ENCODE peak calls at places on chromosomes 7 and 10, in nine cellular contexts. X is HCT116, Q is hepatocyte, O is OCI-LY7, E is GM23248, R is SK-N-SH, W is GM23338, H is PC-3, V is MM.1S. K is an unnamed sample. For H3K79me2, the result is how much of the 10 kb centered on the place peaks cover.

GRCh38 chr10:36779238-36779846 is 346.1 kb upstream of the ANKRD30A start:
- DNase-seq in Q (peak), W (peak), O (no peak), R (peak), X (no peak), V (no peak), E (peak), H (peak), K (peak)

GRCh38 chr10:19872504-19873271 is 56.5 kb downstream of the PLXDC2 start:
- DNase-seq in W (no peak), X (no peak), H (no peak), O (no peak), V (no peak), Q (no peak), E (no peak), R (no peak), K (no peak)

GRCh38 chr10:43968961-43969360 is 320.3 kb upstream of the ZNF32 start:
- DNase-seq in Q (no peak), R (no peak), H (no peak), O (no peak), X (no peak), W (no peak), E (no peak), V (no peak), K (no peak)

GRCh38 chr7:40551685-40552576 is 417.1 kb downstream of the SUGCT start:
- DNase-seq in E (peak), O (no peak), H (peak), X (no peak), R (peak), Q (peak), V (peak), W (no peak), K (no peak)

GRCh38 chr7:150976529-150977381 is 1.4 kb downstream of the KCNH2 start:
- DNase-seq in E (no peak), W (peak), Q (no peak), V (no peak), R (peak), O (no peak), X (no peak), H (no peak), K (peak)

GRCh38 chr10:126090911-126091728 is 194.8 kb downstream of the FANK1 start:
- DNase-seq in W (no peak), V (no peak), X (no peak), Q (no peak), R (no peak), E (peak), O (no peak), H (peak), K (no peak)

GRCh38 chr7:39353615-39354376 is 212.4 kb upstream of the YAE1 start:
- DNase-seq in E (peak), R (peak), X (no peak), Q (peak), O (no peak), H (no peak), V (no peak), W (peak), K (peak)

GRCh38 chr7:130950741-130951140 is 216.7 kb upstream of the KLF14 start:
- DNase-seq in R (no peak), O (no peak), E (no peak), W (no peak), V (no peak), X (no peak), H (no peak), Q (no peak), K (no peak)

GRCh38 chr10:110398419-110399162 is 93.9 kb upstream of the SMNDC1 start:
- DNase-seq in W (peak), Q (peak), R (no peak), E (peak), V (no peak), H (peak), O (no peak), X (peak), K (peak)

GRCh38 chr10:103265712-103266329 is 11.1 kb upstream of the INA start:
- DNase-seq in H (peak), X (peak), R (no peak), W (peak), O (peak), V (no peak), E (peak), Q (peak), K (peak)

GRCh38 chr7:1531263-1531978 is 919 bp downstream of the MAFK start:
- DNase-seq in W (no peak), E (peak), R (peak), O (peak), V (no peak), Q (peak), X (no peak), H (peak), K (no peak)

GRCh38 chr10:117224036-117224430 is 16.9 kb upstream of the SLC18A2 start:
- DNase-seq in Q (no peak), R (no peak), E (no peak), O (no peak), V (no peak), W (no peak), H (peak), X (no peak), K (no peak)

GRCh38 chr10:11684717-11685645 is 57.2 kb upstream of the ECHDC3 start:
- DNase-seq in X (peak), V (peak), H (peak), E (peak), W (no peak), Q (peak), R (no peak), O (peak), K (peak)

GRCh38 chr7:108030536-108030935 is 27.6 kb upstream of the LAMB1 start:
- DNase-seq in R (no peak), V (no peak), H (no peak), X (no peak), W (no peak), Q (no peak), E (peak), O (no peak), K (no peak)

GRCh38 chr10:110110338-110110737 is 97.1 kb upstream of the MXI1 start:
- DNase-seq in R (no peak), X (no peak), H (no peak), W (no peak), Q (no peak), V (no peak), E (no peak), O (no peak), K (no peak)

GRCh38 chr7:157561816-157562410 is 225.1 kb downstream of the DNAJB6 start:
- DNase-seq in Q (no peak), X (no peak), R (no peak), O (no peak), W (no peak), V (no peak), E (no peak), H (no peak), K (no peak)

GRCh38 chr10:70956029-70956759 is 67.8 kb upstream of the PCBD1 start:
- DNase-seq in R (no peak), V (no peak), E (no peak), W (peak), Q (no peak), O (no peak), X (no peak), H (peak), K (peak)

GRCh38 chr7:146865696-146866095 is 749.1 kb downstream of the CNTNAP2 start:
- DNase-seq in X (no peak), W (no peak), E (no peak), H (no peak), V (no peak), Q (no peak), O (no peak), R (no peak), K (no peak)
- TF ChIP-seq EZH2phosphoT487 in X (no peak), W (no peak), E (no peak), H (no peak), V (no peak), Q (no peak), O (no peak), R (no peak), K (no peak)

GRCh38 chr10:22252286-22252800 is 34.5 kb upstream of the EBLN1 start:
- DNase-seq in X (no peak), E (peak), Q (peak), H (no peak), R (peak), V (peak), O (no peak), W (no peak), K (peak)
- H3K79me2 ChIP-seq in X (under half), E (under half), Q (under half), H (under half), R (under half), V (under half), O (under half), W (under half), K (under half)

DNA sequence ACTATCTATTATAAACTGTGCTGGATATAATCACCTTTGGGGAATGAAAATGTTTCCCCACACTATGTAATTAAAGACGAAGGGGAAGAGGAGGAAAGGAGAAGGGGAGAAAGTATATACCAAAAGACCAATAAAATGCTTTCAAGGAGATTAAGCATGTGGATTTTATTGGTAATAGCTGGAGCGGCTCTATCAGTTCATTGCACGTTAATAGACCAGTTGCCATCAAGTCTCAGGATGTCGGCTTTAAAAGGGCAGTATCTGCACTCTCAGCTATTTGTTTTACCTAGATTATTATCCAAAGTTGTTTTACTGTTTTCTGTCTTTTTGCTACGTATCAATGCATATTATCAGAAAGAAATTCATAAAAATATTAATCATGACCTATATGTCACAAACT is 9.0 kb downstream of the ETV1 start:
- DNase-seq in Q (no peak), V (no peak), X (no peak), E (peak), H (no peak), W (no peak), O (no peak), R (no peak), K (no peak)
- H2AFZ ChIP-seq in Q (no peak), V (no peak), X (peak), E (peak), H (no peak), W (no peak), O (no peak), R (peak), K (no peak)

GRCh38 chr10:58467931-58468635 is 44.6 kb upstream of the BICC1 start:
- DNase-seq in W (no peak), Q (no peak), O (no peak), X (no peak), V (no peak), R (no peak), E (no peak), H (peak), K (no peak)

GRCh38 chr10:58460157-58460556 is 52.5 kb upstream of the BICC1 start:
- DNase-seq in O (no peak), R (no peak), E (no peak), W (no peak), V (no peak), Q (no peak), H (no peak), X (no peak), K (no peak)

GRCh38 chr10:58464956-58465355 is 47.7 kb upstream of the BICC1 start:
- DNase-seq in H (no peak), Q (no peak), W (peak), V (no peak), R (no peak), O (no peak), E (no peak), X (no peak), K (no peak)

GRCh38 chr10:58462863-58463507 is 49.7 kb upstream of the BICC1 start:
- DNase-seq in H (no peak), E (no peak), R (no peak), V (no peak), W (no peak), X (no peak), O (no peak), Q (no peak), K (no peak)

GRCh38 chr10:58465641-58466040 is 47.0 kb upstream of the BICC1 start:
- DNase-seq in E (peak), Q (no peak), O (no peak), H (peak), X (no peak), W (no peak), R (no peak), V (no peak), K (no peak)
- TF ChIP-seq EZH2phosphoT487 in E (no peak), Q (no peak), O (no peak), H (no peak), X (no peak), W (no peak), R (no peak), V (no peak), K (no peak)

GRCh38 chr10:119049777-119050176 is 20.3 kb downstream of the NANOS1 start:
- DNase-seq in V (no peak), W (no peak), H (no peak), X (no peak), Q (no peak), E (no peak), O (no peak), R (no peak), K (no peak)

GRCh38 chr10:119049361-119049760 is 19.8 kb downstream of the NANOS1 start:
- DNase-seq in Q (no peak), W (no peak), H (no peak), E (no peak), O (peak), R (no peak), X (no peak), V (no peak), K (no peak)

GRCh38 chr10:119055472-119055871 is 25.1 kb downstream of the EIF3A start:
- DNase-seq in X (no peak), V (no peak), O (no peak), H (no peak), Q (no peak), R (no peak), W (no peak), E (no peak), K (no peak)

DNA sequence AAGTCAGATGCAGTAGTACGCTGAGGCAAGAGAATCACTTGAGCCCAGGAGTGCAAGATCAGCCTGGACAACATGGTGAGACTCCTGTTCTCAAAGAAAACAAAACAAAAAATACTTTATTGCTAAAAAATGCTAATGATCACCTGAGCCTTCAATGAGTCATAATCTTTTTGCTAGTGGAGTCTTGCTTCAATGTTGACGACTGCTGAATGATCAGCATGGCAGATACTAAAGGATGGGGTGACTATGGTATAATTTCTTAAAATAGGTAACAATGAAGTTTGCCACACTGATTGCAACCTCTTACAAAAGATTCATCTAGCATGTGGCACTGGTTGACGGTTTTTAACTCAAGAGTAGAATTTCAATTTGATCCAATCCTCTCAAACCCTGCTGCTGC is 22.3 kb downstream of the NANOS1 start:
- DNase-seq in W (no peak), Q (no peak), E (no peak), X (no peak), V (no peak), H (no peak), O (no peak), R (no peak), K (no peak)
- H3K79me2 ChIP-seq in W (half or more), Q (half or more), E (half or more), X (half or more), V (half or more), H (under half), O (half or more), R (half or more), K (half or more)

K was measured in neural progenitor cell.